ENCODE peak calls at places on chromosomes 16 and 17, in eight cellular contexts. One of them, this sample, is unnamed.

GRCh38 chr17:14301761-14302401 is 1.0 kb downstream of the HS3ST3B1 start:
- DNase-seq in dorsolateral prefrontal cortex: no peak
- DNase-seq in CD8-positive, alpha-beta T cell: peak; percentile 45
- DNase-seq in adrenal gland: no peak
- DNase-seq in pancreas: no peak
- DNase-seq in Peyer's patch: peak; percentile 78
- DNase-seq in lung: peak; percentile 44
- DNase-seq in neural progenitor cell: peak; percentile 48
- DNase-seq in this sample: peak; percentile 47

GRCh38 chr17:13485327-13485726 is 116.4 kb downstream of the HS3ST3A1 start:
- DNase-seq in dorsolateral prefrontal cortex: no peak
- DNase-seq in CD8-positive, alpha-beta T cell: no peak
- DNase-seq in adrenal gland: no peak
- DNase-seq in pancreas: no peak
- DNase-seq in Peyer's patch: no peak
- DNase-seq in lung: no peak
- DNase-seq in neural progenitor cell: no peak
- DNase-seq in this sample: no peak

GRCh38 chr17:27554152-27554551 is 76.8 kb upstream of the LGALS9 start:
- DNase-seq in dorsolateral prefrontal cortex: no peak
- DNase-seq in CD8-positive, alpha-beta T cell: no peak
- DNase-seq in adrenal gland: no peak
- DNase-seq in pancreas: no peak
- DNase-seq in Peyer's patch: no peak
- DNase-seq in lung: no peak
- DNase-seq in neural progenitor cell: no peak
- DNase-seq in this sample: no peak

GRCh38 chr17:32596666-32597065 is 109.9 kb downstream of the CDK5R1 start:
- DNase-seq in dorsolateral prefrontal cortex: peak; percentile 45
- DNase-seq in CD8-positive, alpha-beta T cell: no peak
- DNase-seq in adrenal gland: no peak
- DNase-seq in pancreas: no peak
- DNase-seq in Peyer's patch: no peak
- DNase-seq in lung: no peak
- DNase-seq in neural progenitor cell: no peak
- DNase-seq in this sample: no peak

GRCh38 chr16:28304214-28304613 is 11.9 kb downstream of the SBK1 start:
- DNase-seq in dorsolateral prefrontal cortex: no peak
- DNase-seq in CD8-positive, alpha-beta T cell: no peak
- DNase-seq in adrenal gland: no peak
- DNase-seq in pancreas: no peak
- DNase-seq in Peyer's patch: no peak
- DNase-seq in lung: no peak
- DNase-seq in neural progenitor cell: peak; percentile 77
- DNase-seq in this sample: peak; percentile 63

GRCh38 chr17:81230043-81230820 is 7.5 kb upstream of the CEP131 start:
- DNase-seq in dorsolateral prefrontal cortex: peak; percentile 41
- DNase-seq in CD8-positive, alpha-beta T cell: no peak
- DNase-seq in adrenal gland: no peak
- DNase-seq in pancreas: peak; percentile 50
- DNase-seq in Peyer's patch: no peak
- DNase-seq in lung: no peak
- DNase-seq in neural progenitor cell: no peak
- DNase-seq in this sample: no peak

GRCh38 chr16:75754126-75754525 is 27.8 kb upstream of the CPHXL start:
- DNase-seq in dorsolateral prefrontal cortex: no peak
- DNase-seq in CD8-positive, alpha-beta T cell: no peak
- DNase-seq in adrenal gland: no peak
- DNase-seq in pancreas: peak; percentile 67
- DNase-seq in Peyer's patch: peak; percentile 73
- DNase-seq in lung: no peak
- DNase-seq in neural progenitor cell: no peak
- DNase-seq in this sample: peak; percentile 68

GRCh38 chr16:21336231-21336630 is 58.1 kb upstream of the CRYM start:
- DNase-seq in dorsolateral prefrontal cortex: no peak
- DNase-seq in CD8-positive, alpha-beta T cell: no peak
- DNase-seq in adrenal gland: no peak
- DNase-seq in pancreas: no peak
- DNase-seq in Peyer's patch: no peak
- DNase-seq in lung: no peak
- DNase-seq in neural progenitor cell: no peak
- DNase-seq in this sample: no peak

GRCh38 chr17:77405867-77406513 is 265.2 kb downstream of the SEC14L1 start:
- DNase-seq in dorsolateral prefrontal cortex: no peak
- DNase-seq in CD8-positive, alpha-beta T cell: no peak
- DNase-seq in adrenal gland: no peak
- DNase-seq in pancreas: no peak
- DNase-seq in Peyer's patch: peak; percentile 79
- DNase-seq in lung: no peak
- DNase-seq in neural progenitor cell: no peak
- DNase-seq in this sample: no peak

GRCh38 chr17:39923836-39924690 is 3.3 kb downstream of the ORMDL3 start:
- DNase-seq in dorsolateral prefrontal cortex: no peak
- DNase-seq in CD8-positive, alpha-beta T cell: no peak
- DNase-seq in adrenal gland: no peak
- DNase-seq in pancreas: no peak
- DNase-seq in Peyer's patch: no peak
- DNase-seq in lung: no peak
- DNase-seq in neural progenitor cell: peak; percentile 51
- DNase-seq in this sample: peak; percentile 40

DNA sequence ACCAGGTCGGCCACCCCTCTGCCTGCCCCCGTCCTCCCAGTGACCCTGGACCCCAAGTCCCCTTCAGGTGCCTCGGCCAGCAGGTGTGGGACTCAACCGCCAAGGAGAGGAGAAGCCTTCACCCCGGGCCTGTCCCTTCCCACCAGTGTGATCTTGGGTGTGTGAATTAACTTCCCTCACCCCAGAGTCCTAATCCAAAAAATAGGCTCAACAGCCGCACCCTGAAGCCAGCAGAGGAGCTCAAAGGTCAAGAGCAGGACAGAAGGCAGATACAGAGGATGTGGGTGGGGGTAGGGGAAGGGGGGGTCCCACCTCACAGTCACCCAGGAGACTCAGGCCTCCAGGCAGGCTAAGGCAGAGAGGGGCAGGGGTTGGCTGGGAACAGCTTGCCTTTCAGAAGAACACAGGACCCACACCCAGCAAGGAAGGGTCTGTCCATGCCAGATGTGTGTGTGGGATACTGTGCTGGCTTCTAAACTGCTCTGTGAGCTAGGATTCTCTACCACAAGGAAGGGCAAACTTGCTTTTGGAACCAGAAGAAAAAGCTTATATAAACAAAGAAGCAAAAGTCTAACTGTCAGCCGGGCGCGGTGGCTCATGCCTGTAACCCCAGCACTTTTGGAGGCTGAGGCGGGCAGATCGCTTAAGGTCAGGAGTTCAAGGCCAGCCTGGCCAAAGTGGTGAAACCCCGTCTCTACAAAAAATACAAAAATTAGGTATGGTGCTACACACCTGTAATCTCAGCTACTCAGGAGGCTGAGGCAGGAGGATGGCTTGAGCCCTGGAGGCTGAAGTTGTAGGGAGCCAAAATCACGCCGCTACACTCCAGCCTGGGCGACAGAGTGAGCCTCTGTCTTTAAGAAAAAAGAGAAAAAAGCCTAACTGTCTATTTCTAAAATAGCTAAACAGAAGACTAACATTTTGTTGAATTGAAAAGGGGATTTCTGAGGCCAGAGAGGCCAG is 4.6 kb downstream of the PIEZO1 start:
- DNase-seq in dorsolateral prefrontal cortex: no peak
- DNase-seq in CD8-positive, alpha-beta T cell: no peak
- DNase-seq in adrenal gland: no peak
- DNase-seq in pancreas: peak; percentile 8
- DNase-seq in Peyer's patch: no peak
- DNase-seq in lung: no peak
- DNase-seq in neural progenitor cell: no peak
- DNase-seq in this sample: no peak
- H3K27ac ChIP-seq in dorsolateral prefrontal cortex: peak overlapping the region; percentile 23
- H3K27ac ChIP-seq in CD8-positive, alpha-beta T cell: no peak overlapping the region
- H3K27ac ChIP-seq in adrenal gland: no peak overlapping the region
- H3K27ac ChIP-seq in pancreas: no peak overlapping the region
- H3K27ac ChIP-seq in Peyer's patch: peak overlapping the region; percentile 95
- H3K27ac ChIP-seq in lung: peak overlapping the region; percentile 96
- H3K27ac ChIP-seq in neural progenitor cell: no peak overlapping the region
- H3K27ac ChIP-seq in this sample: peak overlapping the region; percentile 1

DNA sequence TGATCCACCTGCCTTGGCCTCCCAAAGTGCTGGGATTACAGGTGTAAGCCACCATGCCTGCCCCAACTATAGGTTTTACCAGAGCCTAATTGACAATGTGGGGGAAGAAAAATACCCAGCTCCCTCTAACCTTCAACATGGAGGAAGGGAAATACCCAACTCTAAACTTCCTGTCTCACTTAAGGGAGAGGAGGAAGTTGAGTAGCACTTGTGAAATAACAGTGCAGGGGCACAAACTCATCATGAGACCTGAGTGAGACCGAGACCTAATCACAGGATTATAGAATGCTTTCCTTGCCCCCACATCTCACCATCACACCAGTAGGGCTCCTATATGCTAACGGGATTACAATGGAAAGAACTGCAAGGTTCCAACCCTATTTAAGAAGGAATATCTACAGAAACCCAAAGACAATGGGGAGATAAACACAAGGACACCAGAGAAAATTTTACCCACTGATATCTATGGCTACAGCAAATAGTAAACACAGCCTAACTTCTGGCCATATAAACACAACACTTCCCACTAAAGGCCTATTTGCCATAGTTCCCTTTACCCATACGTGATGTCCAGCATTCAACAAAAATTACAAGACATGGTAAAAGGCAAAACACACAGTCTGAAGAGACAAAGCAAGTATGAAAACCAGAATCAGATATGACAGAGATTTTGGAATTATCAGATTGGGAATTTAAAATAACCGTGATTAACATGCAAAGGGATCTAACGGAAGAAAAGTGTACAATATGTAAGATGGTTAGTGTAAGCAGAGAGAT is 26.9 kb downstream of the OR3A1 start:
- DNase-seq in dorsolateral prefrontal cortex: no peak
- DNase-seq in CD8-positive, alpha-beta T cell: no peak
- DNase-seq in adrenal gland: no peak
- DNase-seq in pancreas: no peak
- DNase-seq in Peyer's patch: no peak
- DNase-seq in lung: no peak
- DNase-seq in neural progenitor cell: no peak
- DNase-seq in this sample: no peak
- TF ChIP-seq CTCF in dorsolateral prefrontal cortex: no peak
- TF ChIP-seq CTCF in CD8-positive, alpha-beta T cell: no peak
- TF ChIP-seq CTCF in adrenal gland: no peak
- TF ChIP-seq CTCF in pancreas: no peak
- TF ChIP-seq CTCF in Peyer's patch: no peak
- TF ChIP-seq CTCF in lung: no peak
- TF ChIP-seq CTCF in neural progenitor cell: no peak
- TF ChIP-seq CTCF in this sample: no peak

GRCh38 chr16:85623250-85623649 is 10.1 kb downstream of the GSE1 start:
- DNase-seq in dorsolateral prefrontal cortex: no peak
- DNase-seq in CD8-positive, alpha-beta T cell: no peak
- DNase-seq in adrenal gland: no peak
- DNase-seq in pancreas: no peak
- DNase-seq in Peyer's patch: no peak
- DNase-seq in lung: no peak
- DNase-seq in neural progenitor cell: no peak
- DNase-seq in this sample: no peak

GRCh38 chr16:85622683-85623082 is 9.6 kb downstream of the GSE1 start:
- DNase-seq in dorsolateral prefrontal cortex: no peak
- DNase-seq in CD8-positive, alpha-beta T cell: no peak
- DNase-seq in adrenal gland: no peak
- DNase-seq in pancreas: no peak
- DNase-seq in Peyer's patch: no peak
- DNase-seq in lung: no peak
- DNase-seq in neural progenitor cell: no peak
- DNase-seq in this sample: no peak

GRCh38 chr16:85624646-85625045 is 11.5 kb downstream of the GSE1 start:
- DNase-seq in dorsolateral prefrontal cortex: no peak
- DNase-seq in CD8-positive, alpha-beta T cell: no peak
- DNase-seq in adrenal gland: no peak
- DNase-seq in pancreas: no peak
- DNase-seq in Peyer's patch: no peak
- DNase-seq in lung: no peak
- DNase-seq in neural progenitor cell: no peak
- DNase-seq in this sample: no peak

GRCh38 chr16:85625053-85625452 is 11.9 kb downstream of the GSE1 start:
- DNase-seq in dorsolateral prefrontal cortex: no peak
- DNase-seq in CD8-positive, alpha-beta T cell: no peak
- DNase-seq in adrenal gland: no peak
- DNase-seq in pancreas: no peak
- DNase-seq in Peyer's patch: no peak
- DNase-seq in lung: no peak
- DNase-seq in neural progenitor cell: no peak
- DNase-seq in this sample: no peak

DNA sequence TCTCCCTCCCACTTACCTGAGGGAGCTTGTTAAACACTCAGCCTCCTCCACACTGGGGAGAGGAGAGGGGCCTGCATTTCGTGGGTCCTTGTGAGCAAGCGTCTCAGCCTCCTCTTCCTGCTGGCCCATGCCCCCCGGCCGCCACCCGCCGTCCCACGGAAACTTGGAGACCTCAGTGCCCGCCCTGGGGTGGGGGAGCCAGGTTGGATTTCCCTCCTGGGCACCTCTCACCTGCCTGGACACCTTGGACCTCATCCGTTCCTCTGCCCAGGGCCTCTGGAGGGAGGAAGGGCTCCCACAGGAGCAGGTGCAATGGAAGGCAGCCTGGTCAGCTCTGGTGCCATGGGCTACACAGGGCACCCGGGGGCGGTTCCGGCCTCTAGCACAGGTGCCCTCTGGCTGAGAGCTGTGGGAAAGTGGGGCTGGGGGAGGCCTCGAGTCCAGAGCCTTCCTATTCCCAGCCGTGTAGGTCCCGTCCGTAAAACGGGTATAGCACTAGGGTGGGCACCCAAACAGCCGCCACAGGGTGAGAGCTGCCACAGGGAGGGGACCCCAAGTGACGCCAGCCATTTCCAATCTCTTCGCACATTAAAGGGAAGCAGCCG is 11.0 kb downstream of the GSE1 start:
- DNase-seq in dorsolateral prefrontal cortex: no peak
- DNase-seq in CD8-positive, alpha-beta T cell: no peak
- DNase-seq in adrenal gland: no peak
- DNase-seq in pancreas: no peak
- DNase-seq in Peyer's patch: no peak
- DNase-seq in lung: no peak
- DNase-seq in neural progenitor cell: no peak
- DNase-seq in this sample: no peak
- H3K27ac ChIP-seq in dorsolateral prefrontal cortex: no peak overlapping the region
- H3K27ac ChIP-seq in CD8-positive, alpha-beta T cell: no peak overlapping the region
- H3K27ac ChIP-seq in adrenal gland: no peak overlapping the region
- H3K27ac ChIP-seq in pancreas: no peak overlapping the region
- H3K27ac ChIP-seq in Peyer's patch: no peak overlapping the region
- H3K27ac ChIP-seq in lung: no peak overlapping the region
- H3K27ac ChIP-seq in neural progenitor cell: no peak overlapping the region
- H3K27ac ChIP-seq in this sample: no peak overlapping the region

DNA sequence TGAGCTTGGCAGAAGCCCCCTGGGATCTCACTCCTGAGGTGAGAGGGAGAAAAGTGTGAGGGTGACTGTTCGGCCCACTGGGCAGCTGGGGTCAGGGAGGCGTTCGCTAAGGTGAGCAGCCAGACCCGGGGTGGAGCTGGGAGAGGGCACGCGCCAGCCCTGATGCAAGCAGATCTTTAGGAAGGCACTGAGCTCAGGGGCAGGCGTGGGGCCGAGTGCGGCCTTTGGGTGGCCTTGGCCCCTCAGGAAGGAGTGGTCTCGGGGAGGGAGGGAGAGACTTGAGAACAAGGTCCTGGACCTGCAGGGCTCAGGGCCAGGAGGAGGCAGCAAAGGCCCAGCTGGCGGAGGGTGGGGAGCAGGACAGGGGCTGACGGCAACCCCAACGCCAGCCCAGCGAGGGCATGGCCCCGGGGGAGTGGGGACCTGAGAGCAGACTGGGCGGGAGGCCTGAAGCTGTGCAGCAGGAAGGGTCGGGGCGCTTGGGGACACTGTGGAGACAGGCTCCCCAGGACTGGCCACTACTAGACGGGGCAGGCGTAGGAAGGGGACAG is 14.5 kb upstream of the WDR45B start:
- DNase-seq in dorsolateral prefrontal cortex: peak; percentile 35
- DNase-seq in CD8-positive, alpha-beta T cell: no peak
- DNase-seq in adrenal gland: no peak
- DNase-seq in pancreas: peak; percentile 19
- DNase-seq in Peyer's patch: no peak
- DNase-seq in lung: no peak
- DNase-seq in neural progenitor cell: no peak
- DNase-seq in this sample: no peak
- TF ChIP-seq CTCF in dorsolateral prefrontal cortex: no peak
- TF ChIP-seq CTCF in CD8-positive, alpha-beta T cell: no peak
- TF ChIP-seq CTCF in adrenal gland: no peak
- TF ChIP-seq CTCF in pancreas: no peak
- TF ChIP-seq CTCF in Peyer's patch: no peak
- TF ChIP-seq CTCF in lung: no peak
- TF ChIP-seq CTCF in neural progenitor cell: no peak
- TF ChIP-seq CTCF in this sample: no peak

This sample was measured in hepatocyte.